ENCODE peak calls at places on chromosomes 5 and 9, in five cellular contexts. Y, X, E, P and C are unnamed samples.

GRCh38 chr5:65480306-65480865 is 1.3 kb downstream of the ADAMTS6 start:
- DNase-seq in X (no peak), E (peak), P (peak), Y (peak), C (peak)

GRCh38 chr9:8622222-8622802 is 822.7 kb upstream of the DMAC1 start:
- DNase-seq in X (no peak), P (no peak), E (no peak), Y (no peak), C (no peak)

GRCh38 chr9:124879226-124879625 is 17.3 kb downstream of the ARPC5L start:
- DNase-seq in Y (no peak), P (no peak), X (no peak), E (no peak), C (no peak)

GRCh38 chr9:96230002-96230401 is 72.0 kb downstream of the HSD17B3 start:
- DNase-seq in Y (no peak), X (no peak), P (no peak), E (no peak), C (no peak)

GRCh38 chr5:95842955-95843544 is 20.5 kb upstream of the GLRX start:
- DNase-seq in P (peak), X (no peak), Y (peak), E (peak), C (no peak)

GRCh38 chr5:92917044-92917443 is 664.0 kb downstream of the NR2F1-AS1 start:
- DNase-seq in P (no peak), Y (no peak), E (no peak), X (no peak), C (no peak)

GRCh38 chr5:57066921-57067914 is 106.6 kb upstream of the GPBP1 start:
- DNase-seq in Y (no peak), E (no peak), P (no peak), X (no peak), C (no peak)

GRCh38 chr5:34977934-34978616 is 48.7 kb downstream of the DNAJC21 start:
- DNase-seq in Y (no peak), P (no peak), X (no peak), E (no peak), C (no peak)

GRCh38 chr9:106075568-106075967 is 381.2 kb downstream of the TMEM38B start:
- DNase-seq in Y (no peak), E (no peak), X (no peak), P (no peak), C (no peak)

GRCh38 chr5:3853366-3853765 is 257.7 kb downstream of the IRX1 start:
- DNase-seq in E (no peak), P (no peak), X (no peak), Y (no peak), C (no peak)

GRCh38 chr9:71518045-71518888 is 250.0 kb downstream of the CEMIP2 start:
- DNase-seq in Y (no peak), X (no peak), E (no peak), P (no peak), C (peak)

GRCh38 chr9:128159073-128159783 is 837 bp upstream of the BBLN start:
- DNase-seq in E (no peak), Y (peak), P (peak), X (no peak), C (no peak)

GRCh38 chr9:85262333-85262732 is 479.4 kb downstream of the AGTPBP1 start:
- DNase-seq in X (no peak), Y (no peak), E (no peak), P (no peak), C (no peak)

GRCh38 chr5:142740903-142741302 is 29.3 kb upstream of the ARHGAP26 start:
- DNase-seq in Y (no peak), E (no peak), X (no peak), P (no peak), C (peak)

GRCh38 chr5:174935854-174936474 is 211.6 kb downstream of the MSX2 start:
- DNase-seq in P (peak), X (no peak), E (peak), Y (peak), C (no peak)

GRCh38 chr9:83239787-83240186 is 176.8 kb upstream of the RASEF start:
- DNase-seq in X (no peak), Y (no peak), P (no peak), E (no peak), C (no peak)

GRCh38 chr9:976258-976804 is at the start of gene DMRT3:
- DNase-seq in E (no peak), P (no peak), X (no peak), Y (no peak), C (no peak)

GRCh38 chr9:95140821-95141220 is 176.7 kb downstream of the FANCC start:
- DNase-seq in P (no peak), E (no peak), X (no peak), Y (no peak), C (no peak)

GRCh38 chr9:4490705-4491620 is 695 bp downstream of the SLC1A1 start:
- DNase-seq in E (no peak), Y (peak), P (peak), X (no peak), C (no peak)

GRCh38 chr5:179923422-179923821 is 15.7 kb upstream of the TBC1D9B start:
- DNase-seq in Y (no peak), P (no peak), X (no peak), E (no peak), C (no peak)

GRCh38 chr9:69204869-69205268 is 30.8 kb downstream of the TJP2 start:
- DNase-seq in P (peak), E (no peak), Y (peak), X (no peak), C (no peak)

GRCh38 chr5:56852228-56853000 is 37.1 kb downstream of the MAP3K1 start:
- DNase-seq in X (no peak), E (no peak), Y (no peak), P (no peak), C (no peak)

GRCh38 chr9:126151031-126151670 is 175.5 kb upstream of the MVB12B start:
- DNase-seq in Y (no peak), X (no peak), P (no peak), E (no peak), C (no peak)

GRCh38 chr5:146388418-146388817 is 49.8 kb downstream of the POU4F3 start:
- DNase-seq in P (no peak), X (peak), Y (no peak), E (no peak), C (no peak)

GRCh38 chr5:131757830-131758519 is 38.8 kb downstream of the FNIP1 start:
- DNase-seq in P (no peak), X (no peak), E (no peak), Y (no peak), C (no peak)